ENCODE peak calls at places on chromosome 19, in ten cellular contexts. One of them, this sample, is unnamed.

GRCh38 chr19:13078897-13079541 is 23.6 kb downstream of the LYL1 start:
- DNase-seq in suprapubic skin: no peak
- DNase-seq in A549: no peak
- DNase-seq in CD8-positive, alpha-beta T cell: no peak
- DNase-seq in lower leg skin: no peak
- DNase-seq in left ventricle myocardium inferior: no peak
- DNase-seq in AG10803: no peak
- DNase-seq in WERI-Rb-1: no peak
- DNase-seq in right atrium auricular region: no peak
- DNase-seq in endodermal cell: peak
- DNase-seq in this sample: no peak

GRCh38 chr19:42370667-42371066 is 19.4 kb downstream of the CNFN start:
- DNase-seq in A549: no peak
- DNase-seq in CD8-positive, alpha-beta T cell: no peak
- DNase-seq in right atrium auricular region: no peak
- DNase-seq in AG10803: no peak
- DNase-seq in suprapubic skin: no peak
- DNase-seq in endodermal cell: no peak
- DNase-seq in left ventricle myocardium inferior: no peak
- DNase-seq in lower leg skin: no peak
- DNase-seq in WERI-Rb-1: no peak
- DNase-seq in this sample: no peak

GRCh38 chr19:45676851-45677263 is 8.8 kb downstream of the GIPR start:
- DNase-seq in AG10803: no peak
- DNase-seq in endodermal cell: no peak
- DNase-seq in lower leg skin: no peak
- DNase-seq in WERI-Rb-1: no peak
- DNase-seq in CD8-positive, alpha-beta T cell: no peak
- DNase-seq in right atrium auricular region: no peak
- DNase-seq in A549: no peak
- DNase-seq in suprapubic skin: no peak
- DNase-seq in left ventricle myocardium inferior: no peak
- DNase-seq in this sample: no peak

GRCh38 chr19:19691683-19692082 is 23.0 kb downstream of the ZNF101 start:
- DNase-seq in WERI-Rb-1: no peak
- DNase-seq in AG10803: no peak
- DNase-seq in right atrium auricular region: no peak
- DNase-seq in CD8-positive, alpha-beta T cell: no peak
- DNase-seq in A549: no peak
- DNase-seq in left ventricle myocardium inferior: no peak
- DNase-seq in lower leg skin: no peak
- DNase-seq in suprapubic skin: no peak
- DNase-seq in endodermal cell: no peak
- DNase-seq in this sample: no peak

GRCh38 chr19:19480688-19481087 is 34.7 kb downstream of the TSSK6 start:
- DNase-seq in WERI-Rb-1: no peak
- DNase-seq in AG10803: no peak
- DNase-seq in right atrium auricular region: no peak
- DNase-seq in left ventricle myocardium inferior: no peak
- DNase-seq in lower leg skin: no peak
- DNase-seq in endodermal cell: no peak
- DNase-seq in suprapubic skin: no peak
- DNase-seq in A549: no peak
- DNase-seq in CD8-positive, alpha-beta T cell: no peak
- DNase-seq in this sample: no peak

GRCh38 chr19:8069116-8069973 is 16.8 kb downstream of the CCL25 start:
- DNase-seq in WERI-Rb-1: peak
- DNase-seq in endodermal cell: peak
- DNase-seq in CD8-positive, alpha-beta T cell: no peak
- DNase-seq in A549: no peak
- DNase-seq in suprapubic skin: no peak
- DNase-seq in lower leg skin: no peak
- DNase-seq in right atrium auricular region: no peak
- DNase-seq in AG10803: no peak
- DNase-seq in left ventricle myocardium inferior: no peak
- DNase-seq in this sample: no peak

GRCh38 chr19:22622020-22622419 is 12.1 kb upstream of the ZNF492 start:
- DNase-seq in endodermal cell: no peak
- DNase-seq in CD8-positive, alpha-beta T cell: no peak
- DNase-seq in AG10803: no peak
- DNase-seq in A549: no peak
- DNase-seq in left ventricle myocardium inferior: no peak
- DNase-seq in right atrium auricular region: no peak
- DNase-seq in suprapubic skin: peak
- DNase-seq in lower leg skin: peak
- DNase-seq in WERI-Rb-1: no peak
- DNase-seq in this sample: no peak

GRCh38 chr19:42942187-42942789 is 5.3 kb upstream of the PSG7 start:
- DNase-seq in AG10803: peak
- DNase-seq in suprapubic skin: no peak
- DNase-seq in left ventricle myocardium inferior: no peak
- DNase-seq in lower leg skin: no peak
- DNase-seq in A549: peak
- DNase-seq in endodermal cell: no peak
- DNase-seq in WERI-Rb-1: peak
- DNase-seq in right atrium auricular region: no peak
- DNase-seq in CD8-positive, alpha-beta T cell: no peak
- DNase-seq in this sample: no peak

GRCh38 chr19:15072930-15073647 is 8.9 kb upstream of the OR1I1 start:
- DNase-seq in suprapubic skin: no peak
- DNase-seq in endodermal cell: peak
- DNase-seq in CD8-positive, alpha-beta T cell: no peak
- DNase-seq in A549: no peak
- DNase-seq in left ventricle myocardium inferior: no peak
- DNase-seq in AG10803: no peak
- DNase-seq in lower leg skin: no peak
- DNase-seq in WERI-Rb-1: peak
- DNase-seq in right atrium auricular region: no peak
- DNase-seq in this sample: no peak

GRCh38 chr19:42281175-42282035 is 12.4 kb downstream of the CIC start:
- DNase-seq in A549: peak
- DNase-seq in AG10803: peak
- DNase-seq in CD8-positive, alpha-beta T cell: no peak
- DNase-seq in lower leg skin: peak
- DNase-seq in endodermal cell: peak
- DNase-seq in WERI-Rb-1: peak
- DNase-seq in left ventricle myocardium inferior: peak
- DNase-seq in suprapubic skin: peak
- DNase-seq in right atrium auricular region: peak
- DNase-seq in this sample: peak

GRCh38 chr19:54420068-54420382 is 4.8 kb downstream of the TTYH1 start:
- DNase-seq in endodermal cell: no peak
- DNase-seq in lower leg skin: no peak
- DNase-seq in A549: no peak
- DNase-seq in WERI-Rb-1: no peak
- DNase-seq in suprapubic skin: no peak
- DNase-seq in right atrium auricular region: no peak
- DNase-seq in CD8-positive, alpha-beta T cell: no peak
- DNase-seq in left ventricle myocardium inferior: no peak
- DNase-seq in AG10803: no peak
- DNase-seq in this sample: no peak

GRCh38 chr19:39398297-39398864 is 7.2 kb downstream of the MED29 start:
- DNase-seq in WERI-Rb-1: no peak
- DNase-seq in A549: peak
- DNase-seq in AG10803: peak
- DNase-seq in left ventricle myocardium inferior: peak
- DNase-seq in endodermal cell: no peak
- DNase-seq in right atrium auricular region: peak
- DNase-seq in lower leg skin: peak
- DNase-seq in suprapubic skin: peak
- DNase-seq in CD8-positive, alpha-beta T cell: no peak
- DNase-seq in this sample: peak

GRCh38 chr19:4390017-4390861 is 10.1 kb downstream of the SH3GL1 start:
- DNase-seq in right atrium auricular region: no peak
- DNase-seq in A549: no peak
- DNase-seq in WERI-Rb-1: peak
- DNase-seq in left ventricle myocardium inferior: peak
- DNase-seq in AG10803: peak
- DNase-seq in endodermal cell: peak
- DNase-seq in suprapubic skin: no peak
- DNase-seq in lower leg skin: no peak
- DNase-seq in CD8-positive, alpha-beta T cell: no peak
- DNase-seq in this sample: peak

GRCh38 chr19:21691656-21692055 is 75.7 kb downstream of the ZNF100 start:
- DNase-seq in lower leg skin: no peak
- DNase-seq in right atrium auricular region: no peak
- DNase-seq in suprapubic skin: no peak
- DNase-seq in CD8-positive, alpha-beta T cell: no peak
- DNase-seq in WERI-Rb-1: no peak
- DNase-seq in left ventricle myocardium inferior: no peak
- DNase-seq in AG10803: no peak
- DNase-seq in A549: no peak
- DNase-seq in endodermal cell: no peak
- DNase-seq in this sample: no peak

GRCh38 chr19:7681336-7682174 is 922 bp downstream of the TRAPPC5 start:
- DNase-seq in right atrium auricular region: peak
- DNase-seq in suprapubic skin: peak
- DNase-seq in left ventricle myocardium inferior: peak
- DNase-seq in WERI-Rb-1: peak
- DNase-seq in A549: peak
- DNase-seq in CD8-positive, alpha-beta T cell: peak
- DNase-seq in lower leg skin: peak
- DNase-seq in endodermal cell: peak
- DNase-seq in AG10803: peak
- DNase-seq in this sample: peak

GRCh38 chr19:6739884-6740588 is 556 bp downstream of the TRIP10 start:
- DNase-seq in right atrium auricular region: no peak
- DNase-seq in lower leg skin: peak
- DNase-seq in suprapubic skin: no peak
- DNase-seq in endodermal cell: peak
- DNase-seq in CD8-positive, alpha-beta T cell: no peak
- DNase-seq in left ventricle myocardium inferior: peak
- DNase-seq in WERI-Rb-1: peak
- DNase-seq in AG10803: no peak
- DNase-seq in A549: peak
- DNase-seq in this sample: peak

GRCh38 chr19:46925548-46925950 is 64.8 kb downstream of the ARHGAP35 start:
- DNase-seq in CD8-positive, alpha-beta T cell: no peak
- DNase-seq in right atrium auricular region: no peak
- DNase-seq in AG10803: no peak
- DNase-seq in suprapubic skin: no peak
- DNase-seq in endodermal cell: no peak
- DNase-seq in WERI-Rb-1: no peak
- DNase-seq in lower leg skin: peak
- DNase-seq in A549: peak
- DNase-seq in left ventricle myocardium inferior: no peak
- DNase-seq in this sample: no peak
- TF ChIP-seq CTCF in CD8-positive, alpha-beta T cell: no peak
- TF ChIP-seq CTCF in right atrium auricular region: no peak
- TF ChIP-seq CTCF in AG10803: no peak
- TF ChIP-seq CTCF in suprapubic skin: no peak
- TF ChIP-seq CTCF in endodermal cell: no peak
- TF ChIP-seq CTCF in WERI-Rb-1: no peak
- TF ChIP-seq CTCF in lower leg skin: no peak
- TF ChIP-seq CTCF in A549: no peak
- TF ChIP-seq CTCF in left ventricle myocardium inferior: no peak
- TF ChIP-seq CTCF in this sample: no peak

GRCh38 chr19:18320865-18321728 is 1.8 kb downstream of the LSM4 start:
- DNase-seq in CD8-positive, alpha-beta T cell: no peak
- DNase-seq in A549: no peak
- DNase-seq in endodermal cell: no peak
- DNase-seq in AG10803: no peak
- DNase-seq in lower leg skin: no peak
- DNase-seq in left ventricle myocardium inferior: peak
- DNase-seq in suprapubic skin: no peak
- DNase-seq in right atrium auricular region: no peak
- DNase-seq in WERI-Rb-1: no peak
- DNase-seq in this sample: no peak
- H3K4me3 ChIP-seq in CD8-positive, alpha-beta T cell: no peak
- H3K4me3 ChIP-seq in A549: no peak
- H3K4me3 ChIP-seq in endodermal cell: peak
- H3K4me3 ChIP-seq in AG10803: no peak
- H3K4me3 ChIP-seq in lower leg skin: no peak
- H3K4me3 ChIP-seq in left ventricle myocardium inferior: no peak
- H3K4me3 ChIP-seq in suprapubic skin: peak
- H3K4me3 ChIP-seq in right atrium auricular region: no peak
- H3K4me3 ChIP-seq in WERI-Rb-1: no peak
- H3K4me3 ChIP-seq in this sample: no peak

DNA sequence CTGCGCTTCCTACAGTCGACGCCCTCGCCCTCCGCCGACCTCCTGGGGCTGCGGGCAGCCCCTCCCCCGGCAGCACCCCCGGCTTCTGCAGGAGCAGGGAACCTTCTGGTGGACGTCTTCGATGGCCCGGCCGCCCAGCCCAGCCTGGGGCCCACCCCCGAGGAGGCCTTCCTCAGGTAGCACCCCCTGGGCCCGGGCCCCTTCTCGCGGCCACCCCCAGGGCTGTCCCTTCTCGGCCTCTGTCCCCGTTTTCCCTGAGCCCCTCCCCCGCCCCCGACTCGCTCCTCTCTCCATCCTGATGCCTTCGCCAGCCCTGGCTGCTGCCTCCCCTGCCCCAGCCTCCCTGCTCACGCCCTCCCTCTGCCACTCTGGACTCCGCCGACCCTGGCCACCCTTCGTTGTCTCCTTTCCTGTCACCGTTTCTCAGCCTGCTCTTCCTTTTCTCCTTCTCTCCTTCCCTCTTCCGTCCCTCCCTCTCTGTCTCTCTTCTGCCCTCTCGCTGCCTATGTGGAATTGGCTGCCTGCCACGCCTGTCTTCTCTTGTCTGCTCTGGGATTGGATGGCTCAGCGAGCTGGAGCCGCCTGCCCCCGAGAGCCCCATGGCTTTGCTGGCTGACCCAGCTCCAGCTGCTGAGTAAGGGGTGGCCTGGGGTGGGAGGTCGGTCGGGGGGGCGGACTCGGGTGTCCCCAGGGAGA is 11.0 kb downstream of the FUZ start:
- DNase-seq in endodermal cell: peak
- DNase-seq in AG10803: peak
- DNase-seq in left ventricle myocardium inferior: peak
- DNase-seq in right atrium auricular region: peak
- DNase-seq in A549: no peak
- DNase-seq in CD8-positive, alpha-beta T cell: no peak
- DNase-seq in lower leg skin: peak
- DNase-seq in suprapubic skin: peak
- DNase-seq in WERI-Rb-1: peak
- DNase-seq in this sample: peak
- TF ChIP-seq CTCF in endodermal cell: peak
- TF ChIP-seq CTCF in AG10803: peak
- TF ChIP-seq CTCF in left ventricle myocardium inferior: peak
- TF ChIP-seq CTCF in right atrium auricular region: peak
- TF ChIP-seq CTCF in A549: no peak
- TF ChIP-seq CTCF in CD8-positive, alpha-beta T cell: no peak
- TF ChIP-seq CTCF in lower leg skin: no peak
- TF ChIP-seq CTCF in suprapubic skin: no peak
- TF ChIP-seq CTCF in WERI-Rb-1: no peak
- TF ChIP-seq CTCF in this sample: peak

DNA sequence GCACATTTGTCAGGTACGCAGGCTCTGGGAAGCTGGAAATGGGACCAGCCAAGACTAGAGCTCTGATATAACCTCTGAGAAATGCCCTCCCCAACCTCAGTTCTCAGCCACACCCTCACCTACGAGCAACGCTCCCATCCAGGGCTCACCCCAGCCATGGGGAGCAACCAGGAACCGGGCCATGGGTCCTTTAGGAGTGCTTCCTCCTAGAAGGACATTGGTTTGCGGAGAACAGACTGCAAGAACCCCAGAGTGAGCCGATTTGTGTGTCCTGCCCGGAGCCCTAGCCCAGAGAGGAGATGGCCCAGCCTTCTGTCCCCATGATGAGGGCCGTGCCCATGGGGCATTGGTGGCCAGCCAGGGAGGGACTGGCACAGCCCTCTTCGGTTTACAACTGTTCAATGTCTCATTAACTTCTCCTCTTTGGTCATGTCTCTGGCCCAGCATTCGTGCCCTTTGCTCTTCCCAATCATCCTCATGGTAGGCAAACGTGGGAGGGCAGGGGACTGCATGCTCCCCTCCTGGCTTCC is 32.9 kb upstream of the IGSF23 start:
- DNase-seq in left ventricle myocardium inferior: no peak
- DNase-seq in suprapubic skin: no peak
- DNase-seq in CD8-positive, alpha-beta T cell: no peak
- DNase-seq in A549: no peak
- DNase-seq in endodermal cell: peak
- DNase-seq in WERI-Rb-1: no peak
- DNase-seq in AG10803: no peak
- DNase-seq in lower leg skin: peak
- DNase-seq in right atrium auricular region: no peak
- DNase-seq in this sample: no peak
- H3K4me3 ChIP-seq in left ventricle myocardium inferior: no peak
- H3K4me3 ChIP-seq in suprapubic skin: no peak
- H3K4me3 ChIP-seq in CD8-positive, alpha-beta T cell: no peak
- H3K4me3 ChIP-seq in A549: no peak
- H3K4me3 ChIP-seq in endodermal cell: no peak
- H3K4me3 ChIP-seq in WERI-Rb-1: no peak
- H3K4me3 ChIP-seq in AG10803: no peak
- H3K4me3 ChIP-seq in lower leg skin: no peak
- H3K4me3 ChIP-seq in right atrium auricular region: no peak
- H3K4me3 ChIP-seq in this sample: no peak